ENCODE peak calls at places on chromosomes 16 and 17, in seven cellular contexts. One of them, this sample, is unnamed.

GRCh38 chr16:83744521-83744981 is 63.2 kb upstream of the HSBP1 start:
- DNase-seq in posterior cingulate gyrus: peak
- DNase-seq in M059J: peak
- DNase-seq in mesothelial cell of epicardium: no peak
- DNase-seq in hypothalamus: no peak
- DNase-seq in A172: peak
- DNase-seq in fibroblast of villous mesenchyme: peak
- DNase-seq in this sample: peak

GRCh38 chr16:21083729-21084268 is 66.8 kb downstream of the DNAH3 start:
- DNase-seq in M059J: peak
- DNase-seq in fibroblast of villous mesenchyme: peak
- DNase-seq in mesothelial cell of epicardium: peak
- DNase-seq in hypothalamus: no peak
- DNase-seq in posterior cingulate gyrus: peak
- DNase-seq in A172: peak
- DNase-seq in this sample: no peak

GRCh38 chr17:39753514-39754160 is 15.9 kb downstream of the GRB7 start:
- DNase-seq in A172: no peak
- DNase-seq in M059J: no peak
- DNase-seq in mesothelial cell of epicardium: peak
- DNase-seq in fibroblast of villous mesenchyme: peak
- DNase-seq in hypothalamus: no peak
- DNase-seq in posterior cingulate gyrus: no peak
- DNase-seq in this sample: peak

GRCh38 chr17:61150686-61151299 is 248.8 kb upstream of the TBX2 start:
- DNase-seq in hypothalamus: no peak
- DNase-seq in posterior cingulate gyrus: no peak
- DNase-seq in M059J: peak
- DNase-seq in mesothelial cell of epicardium: no peak
- DNase-seq in A172: no peak
- DNase-seq in fibroblast of villous mesenchyme: peak
- DNase-seq in this sample: no peak

GRCh38 chr16:2008009-2008526 is 1.6 kb downstream of the ZNF598 start:
- DNase-seq in mesothelial cell of epicardium: no peak
- DNase-seq in A172: peak
- DNase-seq in M059J: no peak
- DNase-seq in hypothalamus: no peak
- DNase-seq in fibroblast of villous mesenchyme: peak
- DNase-seq in posterior cingulate gyrus: no peak
- DNase-seq in this sample: no peak

GRCh38 chr17:51487947-51488346 is 227.6 kb downstream of the UTP18 start:
- DNase-seq in M059J: no peak
- DNase-seq in A172: peak
- DNase-seq in hypothalamus: no peak
- DNase-seq in fibroblast of villous mesenchyme: no peak
- DNase-seq in posterior cingulate gyrus: no peak
- DNase-seq in mesothelial cell of epicardium: no peak
- DNase-seq in this sample: no peak

GRCh38 chr17:40025991-40026815 is 11.0 kb downstream of the CSF3 start:
- DNase-seq in A172: peak
- DNase-seq in hypothalamus: no peak
- DNase-seq in posterior cingulate gyrus: no peak
- DNase-seq in mesothelial cell of epicardium: no peak
- DNase-seq in fibroblast of villous mesenchyme: no peak
- DNase-seq in M059J: peak
- DNase-seq in this sample: no peak

GRCh38 chr16:8962393-8963009 is 1.2 kb downstream of the USP7 start:
- DNase-seq in posterior cingulate gyrus: no peak
- DNase-seq in fibroblast of villous mesenchyme: no peak
- DNase-seq in mesothelial cell of epicardium: peak
- DNase-seq in hypothalamus: no peak
- DNase-seq in A172: no peak
- DNase-seq in M059J: peak
- DNase-seq in this sample: no peak

GRCh38 chr17:67289174-67289876 is 44.3 kb upstream of the HELZ start:
- DNase-seq in fibroblast of villous mesenchyme: peak
- DNase-seq in M059J: peak
- DNase-seq in posterior cingulate gyrus: peak
- DNase-seq in A172: no peak
- DNase-seq in mesothelial cell of epicardium: no peak
- DNase-seq in hypothalamus: peak
- DNase-seq in this sample: peak

GRCh38 chr16:29729116-29729521 is 16.7 kb downstream of the C16orf54 start:
- DNase-seq in A172: peak
- DNase-seq in hypothalamus: no peak
- DNase-seq in fibroblast of villous mesenchyme: peak
- DNase-seq in mesothelial cell of epicardium: no peak
- DNase-seq in M059J: peak
- DNase-seq in posterior cingulate gyrus: no peak
- DNase-seq in this sample: peak

GRCh38 chr17:17151055-17151454 is 55.1 kb downstream of the PLD6 start:
- DNase-seq in mesothelial cell of epicardium: no peak
- DNase-seq in fibroblast of villous mesenchyme: peak
- DNase-seq in posterior cingulate gyrus: no peak
- DNase-seq in A172: peak
- DNase-seq in hypothalamus: no peak
- DNase-seq in M059J: peak
- DNase-seq in this sample: no peak

GRCh38 chr16:31568577-31569359 is 41.1 kb downstream of the AHSP start:
- DNase-seq in M059J: no peak
- DNase-seq in A172: no peak
- DNase-seq in fibroblast of villous mesenchyme: no peak
- DNase-seq in mesothelial cell of epicardium: no peak
- DNase-seq in posterior cingulate gyrus: no peak
- DNase-seq in hypothalamus: no peak
- DNase-seq in this sample: no peak

GRCh38 chr17:75571885-75572215 is 15.8 kb upstream of the MYO15B start:
- DNase-seq in A172: no peak
- DNase-seq in hypothalamus: no peak
- DNase-seq in mesothelial cell of epicardium: no peak
- DNase-seq in fibroblast of villous mesenchyme: no peak
- DNase-seq in M059J: no peak
- DNase-seq in posterior cingulate gyrus: no peak
- DNase-seq in this sample: no peak

GRCh38 chr17:2025622-2026309 is 632 bp upstream of the RTN4RL1 start:
- DNase-seq in mesothelial cell of epicardium: peak
- DNase-seq in fibroblast of villous mesenchyme: peak
- DNase-seq in M059J: peak
- DNase-seq in posterior cingulate gyrus: peak
- DNase-seq in A172: peak
- DNase-seq in hypothalamus: no peak
- DNase-seq in this sample: no peak

GRCh38 chr17:55624789-55625433 is 97.8 kb downstream of the TMEM100 start:
- DNase-seq in A172: no peak
- DNase-seq in posterior cingulate gyrus: no peak
- DNase-seq in fibroblast of villous mesenchyme: no peak
- DNase-seq in mesothelial cell of epicardium: no peak
- DNase-seq in hypothalamus: no peak
- DNase-seq in M059J: no peak
- DNase-seq in this sample: no peak

This sample was measured in anterior cingulate cortex.